ENCODE peak calls at places on chromosomes 4 and X, in nine cellular contexts. N is body of pancreas; L is GM23248; M is WERI-Rb-1; W is CD8-positive, alpha-beta memory T cell; T is RWPE2; J is spleen; E is fibroblast of lung; D is pancreas. Z is an unnamed sample.

GRCh38 chr4:139972305-139972704 is 181.7 kb downstream of the MAML3 start:
- DNase-seq in N (no peak), L (no peak), M (no peak), W (no peak), T (no peak), J (no peak), E (no peak), D (no peak), Z (no peak)

GRCh38 chr4:55269970-55270369 is 76.1 kb upstream of the SRD5A3 start:
- DNase-seq in N (no peak), L (no peak), M (no peak), W (no peak), T (no peak), J (peak), E (no peak), D (no peak), Z (no peak)

GRCh38 chrX:55486736-55487135 is 2.9 kb downstream of the USP51 start:
- DNase-seq in N (peak), L (peak), M (no peak), W (no peak), T (no peak), J (no peak), E (no peak), D (no peak), Z (no peak)

GRCh38 chr4:61992351-61992750 is 792.2 kb downstream of the ADGRL3 start:
- DNase-seq in N (no peak), L (no peak), M (peak), W (no peak), T (no peak), J (no peak), E (no peak), D (no peak), Z (no peak)

GRCh38 chr4:186781032-186781917 is 57.6 kb upstream of the FAT1 start:
- DNase-seq in N (no peak), L (peak), M (no peak), W (no peak), T (peak), J (no peak), E (peak), D (no peak), Z (no peak)

GRCh38 chrX:21838937-21839333 is 482 bp upstream of the MBTPS2 start:
- DNase-seq in N (peak), L (peak), M (no peak), W (no peak), T (no peak), J (no peak), E (peak), D (no peak), Z (no peak)

GRCh38 chr4:10421344-10422055 is 35.7 kb downstream of the ZNF518B start:
- DNase-seq in N (no peak), L (no peak), M (no peak), W (no peak), T (no peak), J (no peak), E (no peak), D (no peak), Z (no peak)

GRCh38 chr4:6235012-6235411 is 34.6 kb upstream of the WFS1 start:
- DNase-seq in N (no peak), L (no peak), M (no peak), W (no peak), T (no peak), J (no peak), E (no peak), D (no peak), Z (no peak)

GRCh38 chr4:156677136-156677535 is 294.5 kb downstream of the PDGFC start:
- DNase-seq in N (peak), L (peak), M (peak), W (no peak), T (no peak), J (no peak), E (peak), D (peak), Z (peak)

GRCh38 chr4:122086338-122086737 is 65.8 kb upstream of the BLTP1 start:
- DNase-seq in N (no peak), L (no peak), M (no peak), W (no peak), T (no peak), J (no peak), E (peak), D (no peak), Z (no peak)

GRCh38 chr4:173528378-173529321 is 1.4 kb downstream of the HAND2 start:
- DNase-seq in N (no peak), L (peak), M (no peak), W (no peak), T (no peak), J (no peak), E (no peak), D (no peak), Z (no peak)

GRCh38 chrX:153628129-153628528 is 18.9 kb upstream of the DUSP9 start:
- DNase-seq in N (no peak), L (no peak), M (no peak), W (no peak), T (no peak), J (no peak), E (no peak), D (no peak), Z (no peak)

GRCh38 chrX:119067023-119067739 is 5.6 kb upstream of the CT47C1 start:
- DNase-seq in N (peak), L (peak), M (peak), W (no peak), T (no peak), J (no peak), E (peak), D (peak), Z (peak)

GRCh38 chr4:54215379-54216072 is 13.6 kb upstream of the PDGFRA start:
- DNase-seq in N (no peak), L (peak), M (no peak), W (no peak), T (no peak), J (no peak), E (no peak), D (no peak), Z (no peak)

GRCh38 chr4:6169239-6169638 is 31.1 kb downstream of the JAKMIP1 start:
- DNase-seq in N (no peak), L (no peak), M (no peak), W (no peak), T (no peak), J (no peak), E (no peak), D (no peak), Z (no peak)

GRCh38 chr4:602559-602942 is 22.8 kb upstream of the PDE6B start:
- DNase-seq in N (peak), L (peak), M (peak), W (peak), T (peak), J (peak), E (no peak), D (peak), Z (peak)

GRCh38 chrX:77768787-77769186 is 17.2 kb downstream of the ATRX start:
- DNase-seq in N (no peak), L (no peak), M (no peak), W (no peak), T (no peak), J (no peak), E (no peak), D (no peak), Z (no peak)

GRCh38 chr4:23458061-23458460 is 431.8 kb downstream of the PPARGC1A start:
- DNase-seq in N (no peak), L (no peak), M (no peak), W (no peak), T (no peak), J (no peak), E (no peak), D (no peak), Z (no peak)

GRCh38 chr4:168514249-168514852 is 17.5 kb downstream of the PALLD start:
- DNase-seq in N (no peak), L (peak), M (no peak), W (no peak), T (no peak), J (no peak), E (peak), D (no peak), Z (no peak)

GRCh38 chrX:38175140-38175539 is 45.5 kb downstream of the SRPX start:
- DNase-seq in N (peak), L (peak), M (peak), W (no peak), T (no peak), J (no peak), E (no peak), D (peak), Z (peak)

GRCh38 chr4:1381181-1381621 is 25.0 kb downstream of the NKX1-1 start:
- DNase-seq in N (no peak), L (no peak), M (peak), W (peak), T (peak), J (peak), E (no peak), D (no peak), Z (no peak)

GRCh38 chr4:76256032-76256431 is 4.5 kb downstream of the FAM47E start:
- DNase-seq in N (no peak), L (no peak), M (no peak), W (no peak), T (no peak), J (no peak), E (no peak), D (no peak), Z (no peak)

GRCh38 chrX:108299101-108299591 is 139.1 kb downstream of the COL4A6 start:
- DNase-seq in N (no peak), L (peak), M (no peak), W (no peak), T (no peak), J (no peak), E (peak), D (no peak), Z (no peak)

GRCh38 chr4:114361249-114361648 is 237.4 kb upstream of the UGT8 start:
- DNase-seq in N (no peak), L (peak), M (no peak), W (no peak), T (no peak), J (no peak), E (no peak), D (no peak), Z (no peak)

DNA sequence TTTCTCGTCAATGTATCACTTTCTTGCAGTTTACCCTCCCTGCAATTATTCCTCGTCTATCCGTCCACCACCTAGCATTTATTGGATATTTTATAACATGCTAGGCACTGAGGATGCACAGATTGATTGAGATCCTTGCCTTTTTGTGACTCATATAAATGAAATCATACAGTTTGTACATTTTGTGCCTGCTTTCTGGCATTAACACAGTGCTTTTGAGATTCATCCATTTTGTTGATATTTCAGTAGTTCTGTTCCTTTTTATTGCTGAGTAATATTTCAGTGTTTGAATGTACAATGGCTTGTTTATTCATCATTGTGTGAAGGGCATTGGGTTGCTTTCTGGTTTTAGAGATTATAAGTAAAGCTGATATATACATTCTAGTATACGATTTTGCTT is 841 bp downstream of the TBC1D19 start:
- DNase-seq in N (no peak), L (peak), M (no peak), W (no peak), T (no peak), J (no peak), E (no peak), D (no peak), Z (no peak)
- H3K27ac ChIP-seq in N (peak), L (peak), M (no peak), W (peak), T (peak), J (peak), E (peak), D (no peak), Z (no peak)

DNA sequence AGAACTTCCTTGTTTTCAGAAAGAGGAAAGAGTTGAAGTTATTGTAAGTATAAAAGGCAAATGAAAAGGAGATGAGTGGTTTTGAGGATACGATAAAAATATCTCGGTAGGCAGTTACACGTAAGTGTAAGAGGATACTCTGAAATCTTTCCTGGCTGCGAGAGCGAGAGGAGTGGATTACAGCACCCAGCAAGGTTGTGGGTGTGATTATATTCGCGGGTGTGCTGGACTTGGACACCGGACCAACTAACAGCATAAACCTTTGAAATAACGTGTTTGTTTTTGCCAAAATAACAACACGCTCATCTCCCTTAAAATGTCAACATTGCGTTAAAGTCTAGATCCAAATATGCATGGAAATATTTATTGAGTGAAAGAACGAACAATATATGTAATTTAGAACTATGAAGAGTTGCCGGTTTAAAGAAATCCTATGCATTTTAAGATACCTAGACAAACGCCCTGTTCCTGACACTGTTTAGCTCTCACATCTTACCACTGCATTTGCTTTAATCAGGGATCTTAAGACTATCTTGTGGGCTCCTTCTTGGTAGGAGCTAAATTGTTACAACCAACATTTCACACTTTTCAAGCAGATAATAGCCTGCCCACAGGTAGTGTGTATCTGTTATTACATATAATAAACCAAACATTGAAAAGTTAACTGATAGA is 96.4 kb upstream of the RPS6KA3 start:
- DNase-seq in N (peak), L (peak), M (no peak), W (no peak), T (no peak), J (no peak), E (no peak), D (no peak), Z (no peak)
- H3K4me3 ChIP-seq in N (no peak), L (no peak), M (no peak), W (no peak), T (no peak), J (no peak), E (no peak), D (no peak), Z (no peak)

DNA sequence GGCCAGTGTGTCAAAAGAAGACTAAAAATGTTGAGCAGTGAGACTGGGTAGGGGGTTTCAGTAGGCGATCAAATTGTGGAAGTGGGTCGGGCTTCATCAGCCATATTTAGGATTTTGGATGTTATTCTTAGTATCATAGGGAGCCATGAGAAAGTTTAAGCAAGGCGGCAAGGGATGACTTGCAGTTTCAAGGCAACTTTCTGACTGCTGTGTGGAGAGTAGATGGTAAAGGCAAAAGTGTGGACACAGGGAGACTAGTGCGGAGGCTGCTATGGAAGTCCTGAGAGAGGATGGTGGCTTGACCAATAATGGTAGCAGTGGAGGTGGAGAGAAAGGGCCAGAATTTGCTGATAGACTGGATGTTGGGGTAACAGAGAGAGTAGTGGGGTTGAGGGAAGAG is 15.4 kb downstream of the GK start:
- DNase-seq in N (no peak), L (no peak), M (no peak), W (no peak), T (no peak), J (no peak), E (no peak), D (no peak), Z (no peak)
- H3K27ac ChIP-seq in N (no peak), L (no peak), M (no peak), W (no peak), T (no peak), J (no peak), E (no peak), D (no peak), Z (no peak)

GRCh38 chrX:131711478-131711867 is 167.6 kb downstream of the OR13H1 start:
- DNase-seq in N (no peak), L (no peak), M (no peak), W (no peak), T (no peak), J (no peak), E (no peak), D (no peak), Z (no peak)
- H3K4me3 ChIP-seq in N (no peak), L (no peak), M (no peak), W (no peak), T (no peak), J (no peak), E (no peak), D (no peak), Z (peak)

DNA sequence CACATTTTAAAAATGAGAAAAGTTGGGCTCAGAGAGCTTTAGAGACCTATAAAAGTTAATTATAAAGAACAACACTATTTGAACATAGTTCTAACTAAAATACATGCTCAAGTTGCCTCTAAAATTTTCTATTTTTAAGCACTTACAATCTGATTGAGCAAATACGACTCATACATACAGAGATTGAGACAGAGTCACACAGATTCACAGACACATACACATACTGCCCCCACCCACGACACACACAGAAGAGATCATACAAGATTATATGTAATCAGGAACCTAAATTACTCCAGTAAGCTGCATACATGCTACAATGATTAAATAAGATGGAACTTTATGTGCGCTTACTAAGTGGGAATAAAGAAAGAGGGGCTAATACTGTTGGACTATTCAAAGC is 2.7 kb upstream of the ASB5 start:
- DNase-seq in N (no peak), L (peak), M (no peak), W (no peak), T (no peak), J (no peak), E (peak), D (no peak), Z (no peak)
- H3K27ac ChIP-seq in N (no peak), L (peak), M (no peak), W (no peak), T (peak), J (no peak), E (peak), D (no peak), Z (no peak)

DNA sequence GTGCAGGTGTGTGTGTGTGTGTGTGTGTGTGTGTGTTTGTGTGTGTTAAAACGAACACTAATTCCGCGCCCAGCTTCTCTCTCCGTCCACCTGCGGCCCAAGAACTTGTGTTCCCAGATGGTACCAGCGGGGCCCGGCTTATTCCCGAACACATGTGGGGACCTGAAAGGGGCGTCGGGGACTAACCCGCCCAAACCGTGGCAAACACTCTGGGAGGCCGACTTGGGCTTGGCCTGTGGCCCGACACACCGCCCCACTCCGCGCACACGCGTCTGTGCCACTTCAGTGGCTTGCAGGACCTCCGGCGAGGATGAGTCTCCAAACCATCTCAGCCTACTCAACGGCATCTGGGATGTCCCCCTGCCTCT is 870 bp upstream of the HHIP start:
- DNase-seq in N (no peak), L (no peak), M (peak), W (no peak), T (no peak), J (no peak), E (no peak), D (peak), Z (no peak)
- H3K4me3 ChIP-seq in N (no peak), L (peak), M (peak), W (no peak), T (peak), J (peak), E (peak), D (peak), Z (peak)

DNA sequence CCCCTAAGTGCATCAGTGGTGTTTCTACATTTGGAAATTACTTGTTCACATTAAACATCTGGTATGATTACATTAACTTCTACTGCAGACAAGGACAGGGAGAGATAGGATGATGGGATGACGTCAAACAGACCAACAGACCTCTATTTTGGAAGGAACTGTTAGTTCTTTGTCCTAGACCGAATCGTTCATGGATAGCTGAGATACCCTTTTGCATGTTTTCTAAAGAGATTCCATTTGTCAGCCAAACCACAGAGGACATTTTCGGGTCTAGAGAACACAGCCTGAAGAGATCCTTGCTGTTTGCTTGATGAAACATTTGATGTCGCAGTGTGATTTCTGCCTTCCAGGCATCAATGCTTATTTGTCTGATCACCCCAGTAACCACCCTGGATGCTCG is 27.7 kb downstream of the CHST7 start:
- DNase-seq in N (no peak), L (no peak), M (no peak), W (no peak), T (no peak), J (no peak), E (peak), D (no peak), Z (no peak)
- H3K27ac ChIP-seq in N (no peak), L (no peak), M (no peak), W (no peak), T (no peak), J (peak), E (no peak), D (no peak), Z (no peak)

GRCh38 chrX:132957211-132958085 is 981 bp downstream of the HS6ST2 start:
- DNase-seq in N (no peak), L (peak), M (no peak), W (no peak), T (no peak), J (peak), E (no peak), D (peak), Z (peak)
- H3K4me3 ChIP-seq in N (peak), L (peak), M (no peak), W (no peak), T (peak), J (peak), E (peak), D (peak), Z (peak)

DNA sequence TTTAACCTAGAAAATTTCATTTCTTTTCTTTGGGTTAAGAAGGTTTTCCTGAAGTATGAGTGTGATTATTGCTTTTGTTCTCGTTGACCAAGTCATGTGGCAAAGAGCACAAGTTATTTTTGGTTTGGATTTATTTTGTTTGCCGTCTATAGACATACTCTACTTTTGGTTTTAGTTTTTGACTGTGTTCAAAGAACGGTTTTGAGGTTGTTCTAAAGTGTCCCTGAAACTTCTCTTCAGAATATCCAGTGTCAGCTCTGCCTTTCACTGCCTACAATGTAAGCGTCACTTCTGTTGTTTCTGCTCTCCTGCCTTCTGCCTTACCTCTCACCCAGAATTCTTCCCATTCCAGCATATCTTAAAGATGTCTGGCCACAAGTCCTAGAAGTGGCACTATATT is 812.2 kb downstream of the C4orf33 start:
- DNase-seq in N (no peak), L (no peak), M (no peak), W (no peak), T (no peak), J (no peak), E (no peak), D (no peak), Z (no peak)
- H3K27ac ChIP-seq in N (no peak), L (no peak), M (no peak), W (no peak), T (no peak), J (no peak), E (no peak), D (no peak), Z (no peak)